ENCODE peak calls at places on chromosomes 4 and X, in six cellular contexts. One of them, this sample, is unnamed.

GRCh38 chrX:37896491-37896890 is 49.1 kb upstream of the DYNLT3 start:
- DNase-seq in breast epithelium: no peak
- DNase-seq in cardiac muscle cell: no peak
- DNase-seq in suprapubic skin: no peak
- DNase-seq in AG04450: no peak
- DNase-seq in stomach: no peak
- DNase-seq in this sample: no peak

GRCh38 chr4:137610960-137611359 is 78.7 kb upstream of the PCDH18 start:
- DNase-seq in breast epithelium: no peak
- DNase-seq in cardiac muscle cell: peak; percentile 44
- DNase-seq in suprapubic skin: no peak
- DNase-seq in AG04450: no peak
- DNase-seq in stomach: no peak
- DNase-seq in this sample: peak; percentile 23

GRCh38 chr4:122764071-122764807 is 31.7 kb downstream of the BBS12 start:
- DNase-seq in breast epithelium: no peak
- DNase-seq in cardiac muscle cell: peak; percentile 37
- DNase-seq in suprapubic skin: no peak
- DNase-seq in AG04450: no peak
- DNase-seq in stomach: no peak
- DNase-seq in this sample: peak; percentile 79

GRCh38 chrX:52556741-52557140 is 39.9 kb upstream of the XAGE1B start:
- DNase-seq in breast epithelium: no peak
- DNase-seq in cardiac muscle cell: no peak
- DNase-seq in suprapubic skin: no peak
- DNase-seq in AG04450: no peak
- DNase-seq in stomach: no peak
- DNase-seq in this sample: no peak

GRCh38 chr4:184096561-184097239 is 121.0 kb downstream of the ENPP6 start:
- DNase-seq in breast epithelium: no peak
- DNase-seq in cardiac muscle cell: peak; percentile 20
- DNase-seq in suprapubic skin: no peak
- DNase-seq in AG04450: no peak
- DNase-seq in stomach: no peak
- DNase-seq in this sample: peak; percentile 73

GRCh38 chr4:7978489-7978888 is 38.8 kb upstream of the AFAP1 start:
- DNase-seq in breast epithelium: no peak
- DNase-seq in cardiac muscle cell: peak; percentile 15
- DNase-seq in suprapubic skin: no peak
- DNase-seq in AG04450: no peak
- DNase-seq in stomach: peak; percentile 37
- DNase-seq in this sample: no peak

GRCh38 chr4:148089624-148090023 is 352.6 kb downstream of the NR3C2 start:
- DNase-seq in breast epithelium: no peak
- DNase-seq in cardiac muscle cell: no peak
- DNase-seq in suprapubic skin: no peak
- DNase-seq in AG04450: no peak
- DNase-seq in stomach: no peak
- DNase-seq in this sample: no peak

GRCh38 chr4:185774076-185774731 is 37.8 kb downstream of the SORBS2 start:
- DNase-seq in breast epithelium: no peak
- DNase-seq in cardiac muscle cell: no peak
- DNase-seq in suprapubic skin: no peak
- DNase-seq in AG04450: no peak
- DNase-seq in stomach: no peak
- DNase-seq in this sample: no peak

GRCh38 chr4:92477309-92477708 is 173.5 kb downstream of the GRID2 start:
- DNase-seq in breast epithelium: no peak
- DNase-seq in cardiac muscle cell: no peak
- DNase-seq in suprapubic skin: no peak
- DNase-seq in AG04450: no peak
- DNase-seq in stomach: no peak
- DNase-seq in this sample: no peak

GRCh38 chr4:74969507-74970474 is 36.9 kb downstream of the PARM1 start:
- DNase-seq in breast epithelium: no peak
- DNase-seq in cardiac muscle cell: peak; percentile 5
- DNase-seq in suprapubic skin: no peak
- DNase-seq in AG04450: no peak
- DNase-seq in stomach: peak; percentile 45
- DNase-seq in this sample: peak; percentile 2

GRCh38 chr4:117699595-117699994 is 334.7 kb upstream of the NDST3 start:
- DNase-seq in breast epithelium: no peak
- DNase-seq in cardiac muscle cell: no peak
- DNase-seq in suprapubic skin: no peak
- DNase-seq in AG04450: no peak
- DNase-seq in stomach: no peak
- DNase-seq in this sample: no peak

GRCh38 chr4:117702353-117702752 is 331.9 kb upstream of the NDST3 start:
- DNase-seq in breast epithelium: no peak
- DNase-seq in cardiac muscle cell: no peak
- DNase-seq in suprapubic skin: no peak
- DNase-seq in AG04450: no peak
- DNase-seq in stomach: no peak
- DNase-seq in this sample: no peak

DNA sequence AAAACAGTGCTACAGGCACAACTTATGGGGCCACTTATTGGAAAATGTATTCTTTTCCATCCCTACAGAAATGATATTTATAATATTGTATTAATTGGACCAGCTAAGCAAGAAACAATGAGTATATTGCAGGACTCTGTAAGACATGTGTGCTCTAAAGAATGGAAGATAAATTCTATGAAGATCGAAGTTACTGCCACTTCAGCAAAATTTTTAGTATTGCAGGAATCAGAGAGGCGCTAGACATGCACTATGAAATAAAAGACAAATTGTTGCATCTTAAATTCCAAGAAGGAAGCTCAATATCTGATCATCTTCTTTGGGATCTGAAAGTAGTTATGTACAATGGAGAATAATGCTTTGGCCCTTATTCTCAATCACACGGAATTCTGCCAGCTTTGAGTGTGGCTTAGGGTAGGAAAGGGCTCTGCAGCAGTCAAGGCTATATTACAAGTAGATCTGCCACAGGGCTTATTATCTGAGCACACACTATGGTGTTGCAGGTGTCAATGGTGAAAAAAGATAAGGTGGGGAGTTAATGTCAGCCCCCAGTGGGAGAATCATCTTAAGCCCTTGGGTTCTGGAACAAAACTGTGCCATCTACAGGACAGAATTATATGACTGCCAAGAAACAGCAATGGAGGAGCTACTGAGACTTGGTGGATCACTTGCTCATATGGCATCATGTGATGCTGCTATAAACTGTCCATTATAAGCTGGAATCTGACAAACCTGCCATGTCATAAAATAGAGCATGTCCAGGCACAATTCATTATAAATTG is 334.0 kb upstream of the NDST3 start:
- DNase-seq in breast epithelium: no peak
- DNase-seq in cardiac muscle cell: no peak
- DNase-seq in suprapubic skin: no peak
- DNase-seq in AG04450: no peak
- DNase-seq in stomach: no peak
- DNase-seq in this sample: no peak
- TF ChIP-seq CTCF in breast epithelium: no peak
- TF ChIP-seq CTCF in cardiac muscle cell: no peak
- TF ChIP-seq CTCF in suprapubic skin: no peak
- TF ChIP-seq CTCF in AG04450: peak; percentile 35
- TF ChIP-seq CTCF in stomach: no peak
- TF ChIP-seq CTCF in this sample: no peak

GRCh38 chrX:50813843-50814661 is at the start of gene SHROOM4:
- DNase-seq in breast epithelium: no peak
- DNase-seq in cardiac muscle cell: peak; percentile 73
- DNase-seq in suprapubic skin: no peak
- DNase-seq in AG04450: no peak
- DNase-seq in stomach: peak; percentile 28
- DNase-seq in this sample: peak; percentile 19
- H3K4me3 ChIP-seq in breast epithelium: peak within 1 kb of the TSS; percentile 47
- H3K4me3 ChIP-seq in cardiac muscle cell: peak within 1 kb of the TSS; percentile 32
- H3K4me3 ChIP-seq in suprapubic skin: peak within 1 kb of the TSS; percentile 56
- H3K4me3 ChIP-seq in AG04450: peak within 1 kb of the TSS; percentile 63
- H3K4me3 ChIP-seq in stomach: peak within 1 kb of the TSS; percentile 55
- H3K4me3 ChIP-seq in this sample: peak within 1 kb of the TSS; percentile 54

DNA sequence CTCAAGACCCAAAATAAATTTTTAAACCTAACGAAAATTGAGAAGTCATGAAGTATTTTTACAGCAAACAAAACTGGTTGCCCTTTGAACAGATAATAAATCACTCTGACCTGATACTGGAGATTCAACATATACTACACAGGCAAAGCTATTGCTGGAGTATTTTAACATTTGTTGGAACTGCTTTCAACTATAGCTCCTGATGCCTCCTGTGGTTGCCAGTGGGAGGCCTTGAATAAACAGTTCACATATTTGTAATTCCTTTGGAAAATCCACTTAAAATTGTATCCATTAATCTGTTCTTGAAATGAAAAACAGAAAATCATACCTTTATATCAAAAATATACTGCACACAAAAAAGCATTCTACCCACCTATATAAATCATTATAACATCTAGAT is 605.1 kb downstream of the KCTD8 start:
- DNase-seq in breast epithelium: no peak
- DNase-seq in cardiac muscle cell: no peak
- DNase-seq in suprapubic skin: no peak
- DNase-seq in AG04450: no peak
- DNase-seq in stomach: no peak
- DNase-seq in this sample: no peak
- TF ChIP-seq CTCF in breast epithelium: no peak
- TF ChIP-seq CTCF in cardiac muscle cell: no peak
- TF ChIP-seq CTCF in suprapubic skin: no peak
- TF ChIP-seq CTCF in AG04450: no peak
- TF ChIP-seq CTCF in stomach: no peak
- TF ChIP-seq CTCF in this sample: no peak

GRCh38 chrX:150874448-150874847 is 24.0 kb downstream of the CD99L2 start:
- DNase-seq in breast epithelium: no peak
- DNase-seq in cardiac muscle cell: no peak
- DNase-seq in suprapubic skin: no peak
- DNase-seq in AG04450: no peak
- DNase-seq in stomach: no peak
- DNase-seq in this sample: no peak
- H3K4me3 ChIP-seq in breast epithelium: no peak overlapping the region
- H3K4me3 ChIP-seq in cardiac muscle cell: no peak overlapping the region
- H3K4me3 ChIP-seq in suprapubic skin: no peak overlapping the region
- H3K4me3 ChIP-seq in AG04450: no peak overlapping the region
- H3K4me3 ChIP-seq in stomach: no peak overlapping the region
- H3K4me3 ChIP-seq in this sample: no peak overlapping the region

This sample was measured in fibroblast of the aortic adventitia.